ENCODE peak calls at places on chromosomes 4 and X, in eight cellular contexts. One of them, this sample, is unnamed.

GRCh38 chr4:153293675-153294057 is 50.8 kb upstream of the MND1 start:
- DNase-seq in AG09309: no peak
- DNase-seq in mammary epithelial cell: no peak
- DNase-seq in fibroblast of the aortic adventitia: no peak
- DNase-seq in heart right ventricle: no peak
- DNase-seq in adrenal gland: no peak
- DNase-seq in fibroblast of lung: no peak
- DNase-seq in A549: no peak
- DNase-seq in this sample: no peak

GRCh38 chr4:8394806-8395205 is 45.7 kb downstream of the ACOX3 start:
- DNase-seq in AG09309: no peak
- DNase-seq in mammary epithelial cell: no peak
- DNase-seq in fibroblast of the aortic adventitia: no peak
- DNase-seq in heart right ventricle: no peak
- DNase-seq in adrenal gland: no peak
- DNase-seq in fibroblast of lung: no peak
- DNase-seq in A549: no peak
- DNase-seq in this sample: no peak

GRCh38 chr4:17763352-17763890 is 18.0 kb downstream of the FAM184B start:
- DNase-seq in AG09309: no peak
- DNase-seq in mammary epithelial cell: no peak
- DNase-seq in fibroblast of the aortic adventitia: no peak
- DNase-seq in heart right ventricle: no peak
- DNase-seq in adrenal gland: no peak
- DNase-seq in fibroblast of lung: no peak
- DNase-seq in A549: no peak
- DNase-seq in this sample: no peak

GRCh38 chrX:68648960-68649359 is 1.5 kb downstream of the STARD8 start:
- DNase-seq in AG09309: no peak
- DNase-seq in mammary epithelial cell: no peak
- DNase-seq in fibroblast of the aortic adventitia: peak
- DNase-seq in heart right ventricle: no peak
- DNase-seq in adrenal gland: no peak
- DNase-seq in fibroblast of lung: no peak
- DNase-seq in A549: no peak
- DNase-seq in this sample: no peak

GRCh38 chr4:109662786-109663185 is 40.5 kb downstream of the CASP6 start:
- DNase-seq in AG09309: no peak
- DNase-seq in mammary epithelial cell: no peak
- DNase-seq in fibroblast of the aortic adventitia: no peak
- DNase-seq in heart right ventricle: no peak
- DNase-seq in adrenal gland: no peak
- DNase-seq in fibroblast of lung: no peak
- DNase-seq in A549: no peak
- DNase-seq in this sample: no peak

GRCh38 chrX:16033336-16033735 is 90.0 kb upstream of the GRPR start:
- DNase-seq in AG09309: peak
- DNase-seq in mammary epithelial cell: no peak
- DNase-seq in fibroblast of the aortic adventitia: peak
- DNase-seq in heart right ventricle: no peak
- DNase-seq in adrenal gland: no peak
- DNase-seq in fibroblast of lung: peak
- DNase-seq in A549: no peak
- DNase-seq in this sample: no peak

GRCh38 chrX:4484266-4484665 is 770.8 kb upstream of the PRKX start:
- DNase-seq in AG09309: no peak
- DNase-seq in mammary epithelial cell: no peak
- DNase-seq in fibroblast of the aortic adventitia: no peak
- DNase-seq in heart right ventricle: no peak
- DNase-seq in adrenal gland: no peak
- DNase-seq in fibroblast of lung: no peak
- DNase-seq in A549: no peak
- DNase-seq in this sample: no peak

GRCh38 chr4:167606551-167606950 is 372.3 kb upstream of the SPOCK3 start:
- DNase-seq in AG09309: no peak
- DNase-seq in mammary epithelial cell: no peak
- DNase-seq in fibroblast of the aortic adventitia: no peak
- DNase-seq in heart right ventricle: no peak
- DNase-seq in adrenal gland: no peak
- DNase-seq in fibroblast of lung: no peak
- DNase-seq in A549: no peak
- DNase-seq in this sample: no peak

GRCh38 chr4:101421393-101421792 is 74.1 kb upstream of the PPP3CA start:
- DNase-seq in AG09309: no peak
- DNase-seq in mammary epithelial cell: no peak
- DNase-seq in fibroblast of the aortic adventitia: no peak
- DNase-seq in heart right ventricle: no peak
- DNase-seq in adrenal gland: no peak
- DNase-seq in fibroblast of lung: no peak
- DNase-seq in A549: no peak
- DNase-seq in this sample: no peak

GRCh38 chrX:8845060-8845459 is 43.9 kb upstream of the FAM9A start:
- DNase-seq in AG09309: no peak
- DNase-seq in mammary epithelial cell: no peak
- DNase-seq in fibroblast of the aortic adventitia: peak
- DNase-seq in heart right ventricle: no peak
- DNase-seq in adrenal gland: no peak
- DNase-seq in fibroblast of lung: peak
- DNase-seq in A549: peak
- DNase-seq in this sample: no peak

GRCh38 chr4:127844605-127845116 is 36.0 kb upstream of the PLK4 start:
- DNase-seq in AG09309: no peak
- DNase-seq in mammary epithelial cell: no peak
- DNase-seq in fibroblast of the aortic adventitia: peak
- DNase-seq in heart right ventricle: no peak
- DNase-seq in adrenal gland: no peak
- DNase-seq in fibroblast of lung: no peak
- DNase-seq in A549: no peak
- DNase-seq in this sample: no peak

GRCh38 chrX:13845721-13846378 is 29.0 kb upstream of the GPM6B start:
- DNase-seq in AG09309: no peak
- DNase-seq in mammary epithelial cell: peak
- DNase-seq in fibroblast of the aortic adventitia: no peak
- DNase-seq in heart right ventricle: no peak
- DNase-seq in adrenal gland: no peak
- DNase-seq in fibroblast of lung: peak
- DNase-seq in A549: no peak
- DNase-seq in this sample: no peak

GRCh38 chr4:119300388-119301131 is 21.4 kb downstream of the FABP2 start:
- DNase-seq in AG09309: peak
- DNase-seq in mammary epithelial cell: peak
- DNase-seq in fibroblast of the aortic adventitia: peak
- DNase-seq in heart right ventricle: peak
- DNase-seq in adrenal gland: peak
- DNase-seq in fibroblast of lung: peak
- DNase-seq in A549: peak
- DNase-seq in this sample: peak

GRCh38 chrX:153598541-153599191 is at the start of gene CCNQ:
- DNase-seq in AG09309: no peak
- DNase-seq in mammary epithelial cell: peak
- DNase-seq in fibroblast of the aortic adventitia: peak
- DNase-seq in heart right ventricle: peak
- DNase-seq in adrenal gland: no peak
- DNase-seq in fibroblast of lung: peak
- DNase-seq in A549: no peak
- DNase-seq in this sample: peak

GRCh38 chrX:109742722-109743121 is 9.7 kb upstream of the ACSL4 start:
- DNase-seq in AG09309: no peak
- DNase-seq in mammary epithelial cell: no peak
- DNase-seq in fibroblast of the aortic adventitia: no peak
- DNase-seq in heart right ventricle: no peak
- DNase-seq in adrenal gland: no peak
- DNase-seq in fibroblast of lung: no peak
- DNase-seq in A549: no peak
- DNase-seq in this sample: no peak

GRCh38 chr4:26048378-26048882 is 134.4 kb downstream of the SMIM20 start:
- DNase-seq in AG09309: peak
- DNase-seq in mammary epithelial cell: no peak
- DNase-seq in fibroblast of the aortic adventitia: peak
- DNase-seq in heart right ventricle: peak
- DNase-seq in adrenal gland: no peak
- DNase-seq in fibroblast of lung: peak
- DNase-seq in A549: no peak
- DNase-seq in this sample: no peak

GRCh38 chrX:19839770-19840254 is 47.6 kb downstream of the SH3KBP1 start:
- DNase-seq in AG09309: no peak
- DNase-seq in mammary epithelial cell: peak
- DNase-seq in fibroblast of the aortic adventitia: no peak
- DNase-seq in heart right ventricle: no peak
- DNase-seq in adrenal gland: no peak
- DNase-seq in fibroblast of lung: no peak
- DNase-seq in A549: no peak
- DNase-seq in this sample: no peak

GRCh38 chr4:85967872-85968271 is 392.0 kb downstream of the MAPK10 start:
- DNase-seq in AG09309: no peak
- DNase-seq in mammary epithelial cell: no peak
- DNase-seq in fibroblast of the aortic adventitia: peak
- DNase-seq in heart right ventricle: no peak
- DNase-seq in adrenal gland: no peak
- DNase-seq in fibroblast of lung: peak
- DNase-seq in A549: no peak
- DNase-seq in this sample: no peak

GRCh38 chr4:2792711-2793577 is at the start of gene SH3BP2:
- DNase-seq in AG09309: no peak
- DNase-seq in mammary epithelial cell: peak
- DNase-seq in fibroblast of the aortic adventitia: peak
- DNase-seq in heart right ventricle: peak
- DNase-seq in adrenal gland: peak
- DNase-seq in fibroblast of lung: peak
- DNase-seq in A549: peak
- DNase-seq in this sample: peak

GRCh38 chr4:77697860-77698599 is 92.4 kb downstream of the CXCL13 start:
- DNase-seq in AG09309: peak
- DNase-seq in mammary epithelial cell: peak
- DNase-seq in fibroblast of the aortic adventitia: peak
- DNase-seq in heart right ventricle: no peak
- DNase-seq in adrenal gland: no peak
- DNase-seq in fibroblast of lung: peak
- DNase-seq in A549: peak
- DNase-seq in this sample: peak

GRCh38 chr4:77695769-77696168 is 90.1 kb downstream of the CXCL13 start:
- DNase-seq in AG09309: peak
- DNase-seq in mammary epithelial cell: peak
- DNase-seq in fibroblast of the aortic adventitia: peak
- DNase-seq in heart right ventricle: no peak
- DNase-seq in adrenal gland: no peak
- DNase-seq in fibroblast of lung: peak
- DNase-seq in A549: peak
- DNase-seq in this sample: no peak

GRCh38 chr4:77701111-77701510 is 95.5 kb downstream of the CXCL13 start:
- DNase-seq in AG09309: no peak
- DNase-seq in mammary epithelial cell: no peak
- DNase-seq in fibroblast of the aortic adventitia: no peak
- DNase-seq in heart right ventricle: no peak
- DNase-seq in adrenal gland: no peak
- DNase-seq in fibroblast of lung: no peak
- DNase-seq in A549: no peak
- DNase-seq in this sample: no peak

GRCh38 chr4:77699731-77700210 is 94.2 kb downstream of the CXCL13 start:
- DNase-seq in AG09309: peak
- DNase-seq in mammary epithelial cell: peak
- DNase-seq in fibroblast of the aortic adventitia: peak
- DNase-seq in heart right ventricle: no peak
- DNase-seq in adrenal gland: no peak
- DNase-seq in fibroblast of lung: peak
- DNase-seq in A549: no peak
- DNase-seq in this sample: peak
- TF ChIP-seq CTCF in AG09309: peak
- TF ChIP-seq CTCF in mammary epithelial cell: no peak
- TF ChIP-seq CTCF in fibroblast of the aortic adventitia: peak
- TF ChIP-seq CTCF in heart right ventricle: no peak
- TF ChIP-seq CTCF in adrenal gland: no peak
- TF ChIP-seq CTCF in fibroblast of lung: no peak
- TF ChIP-seq CTCF in A549: peak
- TF ChIP-seq CTCF in this sample: peak

GRCh38 chr4:87220094-87220831 is at the start of gene KLHL8:
- DNase-seq in AG09309: no peak
- DNase-seq in mammary epithelial cell: peak
- DNase-seq in fibroblast of the aortic adventitia: peak
- DNase-seq in heart right ventricle: peak
- DNase-seq in adrenal gland: peak
- DNase-seq in fibroblast of lung: peak
- DNase-seq in A549: peak
- DNase-seq in this sample: peak

GRCh38 chr4:87216469-87216868 is 3.9 kb downstream of the KLHL8 start:
- DNase-seq in AG09309: no peak
- DNase-seq in mammary epithelial cell: peak
- DNase-seq in fibroblast of the aortic adventitia: no peak
- DNase-seq in heart right ventricle: no peak
- DNase-seq in adrenal gland: no peak
- DNase-seq in fibroblast of lung: no peak
- DNase-seq in A549: no peak
- DNase-seq in this sample: no peak

GRCh38 chr4:87224036-87224923 is 3.9 kb upstream of the KLHL8 start:
- DNase-seq in AG09309: no peak
- DNase-seq in mammary epithelial cell: no peak
- DNase-seq in fibroblast of the aortic adventitia: no peak
- DNase-seq in heart right ventricle: no peak
- DNase-seq in adrenal gland: no peak
- DNase-seq in fibroblast of lung: no peak
- DNase-seq in A549: no peak
- DNase-seq in this sample: no peak

DNA sequence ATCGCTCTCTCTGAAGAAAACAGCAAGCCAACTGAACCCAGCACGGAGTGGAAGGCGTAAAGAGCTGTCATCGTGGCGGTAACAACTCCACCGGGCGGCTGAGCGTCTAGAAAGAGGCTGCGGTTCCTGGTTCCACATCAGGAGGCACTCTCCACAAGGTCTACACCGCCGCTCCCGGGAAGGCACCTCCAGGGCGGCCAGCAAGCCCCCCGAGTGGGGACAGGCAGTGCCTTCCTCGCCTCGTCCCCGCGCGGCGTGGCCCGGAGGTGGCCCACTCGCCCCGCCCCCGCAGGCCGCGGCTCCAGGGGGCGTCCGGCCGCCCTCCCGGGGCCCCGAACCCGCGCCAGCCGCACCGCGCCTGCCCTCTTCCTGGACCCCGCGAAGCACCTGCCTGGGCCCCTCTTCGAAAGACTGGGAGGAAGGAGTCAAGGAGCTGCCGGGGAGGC is 747 bp downstream of the KLHL8 start:
- DNase-seq in AG09309: no peak
- DNase-seq in mammary epithelial cell: no peak
- DNase-seq in fibroblast of the aortic adventitia: no peak
- DNase-seq in heart right ventricle: peak
- DNase-seq in adrenal gland: peak
- DNase-seq in fibroblast of lung: no peak
- DNase-seq in A549: no peak
- DNase-seq in this sample: no peak
- TF ChIP-seq CTCF in AG09309: no peak
- TF ChIP-seq CTCF in mammary epithelial cell: no peak
- TF ChIP-seq CTCF in fibroblast of the aortic adventitia: peak
- TF ChIP-seq CTCF in heart right ventricle: peak
- TF ChIP-seq CTCF in adrenal gland: peak
- TF ChIP-seq CTCF in fibroblast of lung: peak
- TF ChIP-seq CTCF in A549: peak
- TF ChIP-seq CTCF in this sample: no peak

GRCh38 chr4:120977435-120977997 is 55.0 kb upstream of the PRDM5 start:
- DNase-seq in AG09309: peak
- DNase-seq in mammary epithelial cell: peak
- DNase-seq in fibroblast of the aortic adventitia: peak
- DNase-seq in heart right ventricle: no peak
- DNase-seq in adrenal gland: peak
- DNase-seq in fibroblast of lung: peak
- DNase-seq in A549: peak
- DNase-seq in this sample: no peak
- TF ChIP-seq CTCF in AG09309: peak
- TF ChIP-seq CTCF in mammary epithelial cell: peak
- TF ChIP-seq CTCF in fibroblast of the aortic adventitia: peak
- TF ChIP-seq CTCF in heart right ventricle: peak
- TF ChIP-seq CTCF in adrenal gland: peak
- TF ChIP-seq CTCF in fibroblast of lung: peak
- TF ChIP-seq CTCF in A549: peak
- TF ChIP-seq CTCF in this sample: peak

GRCh38 chr4:81467672-81467964 is 4.1 kb downstream of the RASGEF1B start:
- DNase-seq in AG09309: no peak
- DNase-seq in mammary epithelial cell: no peak
- DNase-seq in fibroblast of the aortic adventitia: no peak
- DNase-seq in heart right ventricle: no peak
- DNase-seq in adrenal gland: no peak
- DNase-seq in fibroblast of lung: no peak
- DNase-seq in A549: no peak
- DNase-seq in this sample: no peak
- TF ChIP-seq CTCF in AG09309: no peak
- TF ChIP-seq CTCF in mammary epithelial cell: no peak
- TF ChIP-seq CTCF in fibroblast of the aortic adventitia: no peak
- TF ChIP-seq CTCF in heart right ventricle: no peak
- TF ChIP-seq CTCF in adrenal gland: no peak
- TF ChIP-seq CTCF in fibroblast of lung: no peak
- TF ChIP-seq CTCF in A549: no peak
- TF ChIP-seq CTCF in this sample: peak